ENCODE peak calls at places on chromosomes 5 and 9, in five cellular contexts. One of them, this sample, is unnamed.

GRCh38 chr9:115006660-115007059 is 76.3 kb upstream of the TNFSF8 start:
- DNase-seq in ACHN: no peak
- DNase-seq in A549: no peak
- DNase-seq in progenitor cell of endocrine pancreas: no peak
- DNase-seq in fibroblast of lung: peak
- DNase-seq in this sample: peak

GRCh38 chr9:112761912-112762651 is 11.5 kb downstream of the SNX30 start:
- DNase-seq in A549: no peak
- DNase-seq in fibroblast of lung: peak
- DNase-seq in ACHN: no peak
- DNase-seq in progenitor cell of endocrine pancreas: no peak
- DNase-seq in this sample: no peak

GRCh38 chr5:66796306-66797292 is 200.4 kb downstream of the MAST4 start:
- DNase-seq in A549: peak
- DNase-seq in progenitor cell of endocrine pancreas: no peak
- DNase-seq in fibroblast of lung: peak
- DNase-seq in ACHN: no peak
- DNase-seq in this sample: peak

GRCh38 chr5:71891856-71892255 is 172.8 kb downstream of the CARTPT start:
- DNase-seq in ACHN: no peak
- DNase-seq in progenitor cell of endocrine pancreas: no peak
- DNase-seq in fibroblast of lung: peak
- DNase-seq in A549: no peak
- DNase-seq in this sample: peak

GRCh38 chr9:124122813-124123462 is 111.4 kb downstream of the LHX2 start:
- DNase-seq in progenitor cell of endocrine pancreas: no peak
- DNase-seq in A549: no peak
- DNase-seq in ACHN: peak
- DNase-seq in fibroblast of lung: no peak
- DNase-seq in this sample: no peak

GRCh38 chr9:77475641-77476473 is 172.3 kb downstream of the GNA14 start:
- DNase-seq in ACHN: no peak
- DNase-seq in progenitor cell of endocrine pancreas: no peak
- DNase-seq in fibroblast of lung: peak
- DNase-seq in A549: no peak
- DNase-seq in this sample: peak

GRCh38 chr5:54874337-54875021 is 110.9 kb downstream of the ESM1 start:
- DNase-seq in fibroblast of lung: peak
- DNase-seq in ACHN: no peak
- DNase-seq in A549: no peak
- DNase-seq in progenitor cell of endocrine pancreas: no peak
- DNase-seq in this sample: no peak

GRCh38 chr9:93859431-93860215 is 95.5 kb downstream of the BARX1 start:
- DNase-seq in ACHN: no peak
- DNase-seq in fibroblast of lung: no peak
- DNase-seq in progenitor cell of endocrine pancreas: no peak
- DNase-seq in A549: no peak
- DNase-seq in this sample: no peak

GRCh38 chr5:173753307-173754168 is 134.6 kb upstream of the CPEB4 start:
- DNase-seq in A549: no peak
- DNase-seq in ACHN: no peak
- DNase-seq in fibroblast of lung: no peak
- DNase-seq in progenitor cell of endocrine pancreas: no peak
- DNase-seq in this sample: no peak

GRCh38 chr5:37208883-37209808 is 40.0 kb downstream of the CPLANE1 start:
- DNase-seq in ACHN: no peak
- DNase-seq in A549: no peak
- DNase-seq in progenitor cell of endocrine pancreas: no peak
- DNase-seq in fibroblast of lung: peak
- DNase-seq in this sample: no peak

GRCh38 chr5:55917402-55918096 is 66.4 kb downstream of the IL31RA start:
- DNase-seq in fibroblast of lung: no peak
- DNase-seq in ACHN: no peak
- DNase-seq in progenitor cell of endocrine pancreas: no peak
- DNase-seq in A549: no peak
- DNase-seq in this sample: no peak

GRCh38 chr9:99449726-99450125 is 227.6 kb downstream of the SEC61B start:
- DNase-seq in A549: no peak
- DNase-seq in fibroblast of lung: no peak
- DNase-seq in ACHN: no peak
- DNase-seq in progenitor cell of endocrine pancreas: no peak
- DNase-seq in this sample: no peak

GRCh38 chr9:20479419-20480155 is 142.7 kb downstream of the MLLT3 start:
- DNase-seq in progenitor cell of endocrine pancreas: no peak
- DNase-seq in fibroblast of lung: no peak
- DNase-seq in ACHN: no peak
- DNase-seq in A549: no peak
- DNase-seq in this sample: no peak

GRCh38 chr5:68534131-68534940 is 318.8 kb downstream of the PIK3R1 start:
- DNase-seq in progenitor cell of endocrine pancreas: no peak
- DNase-seq in A549: no peak
- DNase-seq in fibroblast of lung: peak
- DNase-seq in ACHN: no peak
- DNase-seq in this sample: peak

GRCh38 chr5:75672616-75673015 is 44.6 kb downstream of the POC5 start:
- DNase-seq in fibroblast of lung: no peak
- DNase-seq in ACHN: no peak
- DNase-seq in progenitor cell of endocrine pancreas: no peak
- DNase-seq in A549: no peak
- DNase-seq in this sample: no peak

GRCh38 chr9:101018391-101018990 is 10.0 kb upstream of the PLPPR1 start:
- DNase-seq in progenitor cell of endocrine pancreas: no peak
- DNase-seq in ACHN: no peak
- DNase-seq in A549: no peak
- DNase-seq in fibroblast of lung: no peak
- DNase-seq in this sample: no peak

GRCh38 chr5:135705941-135706340 is 127.2 kb upstream of the CXCL14 start:
- DNase-seq in A549: no peak
- DNase-seq in ACHN: no peak
- DNase-seq in fibroblast of lung: no peak
- DNase-seq in progenitor cell of endocrine pancreas: no peak
- DNase-seq in this sample: no peak

GRCh38 chr9:131734165-131734610 is 5.7 kb downstream of the RAPGEF1 start:
- DNase-seq in A549: no peak
- DNase-seq in fibroblast of lung: peak
- DNase-seq in progenitor cell of endocrine pancreas: no peak
- DNase-seq in ACHN: peak
- DNase-seq in this sample: no peak

GRCh38 chr9:36322462-36322861 is 64.2 kb upstream of the GNE start:
- DNase-seq in ACHN: no peak
- DNase-seq in fibroblast of lung: no peak
- DNase-seq in A549: no peak
- DNase-seq in progenitor cell of endocrine pancreas: no peak
- DNase-seq in this sample: no peak

GRCh38 chr9:88733651-88734470 is 198.9 kb downstream of the NXNL2 start:
- DNase-seq in progenitor cell of endocrine pancreas: no peak
- DNase-seq in fibroblast of lung: peak
- DNase-seq in ACHN: no peak
- DNase-seq in A549: no peak
- DNase-seq in this sample: peak

GRCh38 chr5:24855485-24855884 is 210.7 kb upstream of the CDH10 start:
- DNase-seq in A549: no peak
- DNase-seq in progenitor cell of endocrine pancreas: no peak
- DNase-seq in fibroblast of lung: peak
- DNase-seq in ACHN: no peak
- DNase-seq in this sample: no peak

GRCh38 chr5:116542619-116543018 is 32.0 kb downstream of the SEMA6A start:
- DNase-seq in progenitor cell of endocrine pancreas: no peak
- DNase-seq in A549: no peak
- DNase-seq in ACHN: no peak
- DNase-seq in fibroblast of lung: no peak
- DNase-seq in this sample: no peak

GRCh38 chr9:15834541-15834940 is 281.7 kb downstream of the CCDC171 start:
- DNase-seq in ACHN: no peak
- DNase-seq in fibroblast of lung: peak
- DNase-seq in progenitor cell of endocrine pancreas: no peak
- DNase-seq in A549: no peak
- DNase-seq in this sample: peak

GRCh38 chr9:131610231-131610761 is 65.0 kb downstream of the PRRT1B start:
- DNase-seq in fibroblast of lung: peak
- DNase-seq in ACHN: no peak
- DNase-seq in progenitor cell of endocrine pancreas: no peak
- DNase-seq in A549: no peak
- DNase-seq in this sample: no peak

GRCh38 chr9:136255166-136255538 is 9.5 kb upstream of the QSOX2 start:
- DNase-seq in progenitor cell of endocrine pancreas: no peak
- DNase-seq in A549: no peak
- DNase-seq in fibroblast of lung: peak
- DNase-seq in ACHN: peak
- DNase-seq in this sample: peak

GRCh38 chr5:154038241-154038603 is 488 bp downstream of the FAM114A2 start:
- DNase-seq in A549: peak
- DNase-seq in progenitor cell of endocrine pancreas: no peak
- DNase-seq in ACHN: no peak
- DNase-seq in fibroblast of lung: no peak
- DNase-seq in this sample: peak

GRCh38 chr9:89878687-89879086 is 273.9 kb downstream of the GADD45G start:
- DNase-seq in fibroblast of lung: no peak
- DNase-seq in ACHN: no peak
- DNase-seq in A549: no peak
- DNase-seq in progenitor cell of endocrine pancreas: no peak
- DNase-seq in this sample: peak

GRCh38 chr9:123923884-123924283 is 6.0 kb downstream of the DENND1A start:
- DNase-seq in ACHN: no peak
- DNase-seq in A549: no peak
- DNase-seq in fibroblast of lung: no peak
- DNase-seq in progenitor cell of endocrine pancreas: no peak
- DNase-seq in this sample: no peak

GRCh38 chr9:88425538-88425950 is 37.3 kb downstream of the SPIN1 start:
- DNase-seq in A549: no peak
- DNase-seq in fibroblast of lung: peak
- DNase-seq in ACHN: peak
- DNase-seq in progenitor cell of endocrine pancreas: no peak
- DNase-seq in this sample: no peak

GRCh38 chr5:74589204-74590056 is 51.1 kb downstream of the ENC1 start:
- DNase-seq in fibroblast of lung: no peak
- DNase-seq in A549: no peak
- DNase-seq in progenitor cell of endocrine pancreas: no peak
- DNase-seq in ACHN: no peak
- DNase-seq in this sample: no peak

GRCh38 chr9:114653556-114654159 is 3.9 kb downstream of the TEX53 start:
- DNase-seq in A549: peak
- DNase-seq in progenitor cell of endocrine pancreas: peak
- DNase-seq in ACHN: peak
- DNase-seq in fibroblast of lung: peak
- DNase-seq in this sample: peak

GRCh38 chr9:116895956-116896355 is 208.9 kb downstream of the TRIM32 start:
- DNase-seq in A549: no peak
- DNase-seq in fibroblast of lung: no peak
- DNase-seq in progenitor cell of endocrine pancreas: no peak
- DNase-seq in ACHN: no peak
- DNase-seq in this sample: no peak

GRCh38 chr9:124652203-124652992 is 118.7 kb downstream of the NR6A1 start:
- DNase-seq in progenitor cell of endocrine pancreas: no peak
- DNase-seq in fibroblast of lung: peak
- DNase-seq in ACHN: peak
- DNase-seq in A549: peak
- DNase-seq in this sample: peak

GRCh38 chr5:32953694-32954093 is 242.6 kb downstream of the NPR3 start:
- DNase-seq in progenitor cell of endocrine pancreas: no peak
- DNase-seq in ACHN: no peak
- DNase-seq in A549: no peak
- DNase-seq in fibroblast of lung: peak
- DNase-seq in this sample: no peak

GRCh38 chr9:79134654-79135053 is 437.1 kb upstream of the TLE4 start:
- DNase-seq in fibroblast of lung: peak
- DNase-seq in ACHN: peak
- DNase-seq in A549: no peak
- DNase-seq in progenitor cell of endocrine pancreas: no peak
- DNase-seq in this sample: peak

GRCh38 chr9:76571288-76572204 is 112.6 kb downstream of the GCNT1 start:
- DNase-seq in progenitor cell of endocrine pancreas: no peak
- DNase-seq in A549: no peak
- DNase-seq in ACHN: peak
- DNase-seq in fibroblast of lung: peak
- DNase-seq in this sample: no peak

GRCh38 chr5:168313596-168314204 is 22.3 kb downstream of the WWC1 start:
- DNase-seq in fibroblast of lung: no peak
- DNase-seq in progenitor cell of endocrine pancreas: no peak
- DNase-seq in A549: no peak
- DNase-seq in ACHN: no peak
- DNase-seq in this sample: no peak

GRCh38 chr5:74074111-74074510 is 448.1 kb downstream of the ARHGEF28 start:
- DNase-seq in progenitor cell of endocrine pancreas: no peak
- DNase-seq in ACHN: no peak
- DNase-seq in fibroblast of lung: no peak
- DNase-seq in A549: no peak
- DNase-seq in this sample: no peak

GRCh38 chr5:148910686-148911361 is 84.4 kb downstream of the ADRB2 start:
- DNase-seq in fibroblast of lung: peak
- DNase-seq in ACHN: peak
- DNase-seq in progenitor cell of endocrine pancreas: no peak
- DNase-seq in A549: no peak
- DNase-seq in this sample: peak